ENCODE peak calls at places on chromosomes 13 and 19, in ten cellular contexts. One of them, this sample, is unnamed.

GRCh38 chr13:77298403-77298802 is 28.5 kb downstream of the MYCBP2 start:
- DNase-seq in T-helper 2 cell: no peak
- DNase-seq in hypothalamus: no peak
- DNase-seq in AG08396: no peak
- DNase-seq in HAP-1: no peak
- DNase-seq in HCEC 1CT: no peak
- DNase-seq in body of pancreas: no peak
- DNase-seq in IMR-90: no peak
- DNase-seq in non-pigmented ciliary epithelial cell: no peak
- DNase-seq in NCI-H748 treated with DMSO at 0.1 percent for 48 hours: no peak
- DNase-seq in this sample: no peak

GRCh38 chr19:4737955-4738580 is 14.4 kb upstream of the DPP9 start:
- DNase-seq in T-helper 2 cell: no peak
- DNase-seq in hypothalamus: no peak
- DNase-seq in AG08396: no peak
- DNase-seq in HAP-1: no peak
- DNase-seq in HCEC 1CT: no peak
- DNase-seq in body of pancreas: no peak
- DNase-seq in IMR-90: no peak
- DNase-seq in non-pigmented ciliary epithelial cell: no peak
- DNase-seq in NCI-H748 treated with DMSO at 0.1 percent for 48 hours: no peak
- DNase-seq in this sample: no peak

GRCh38 chr19:8361921-8362793 is 1.8 kb upstream of the ANGPTL4 start:
- DNase-seq in T-helper 2 cell: no peak
- DNase-seq in hypothalamus: peak
- DNase-seq in AG08396: peak
- DNase-seq in HAP-1: no peak
- DNase-seq in HCEC 1CT: peak
- DNase-seq in body of pancreas: peak
- DNase-seq in IMR-90: peak
- DNase-seq in non-pigmented ciliary epithelial cell: peak
- DNase-seq in NCI-H748 treated with DMSO at 0.1 percent for 48 hours: no peak
- DNase-seq in this sample: peak

GRCh38 chr19:4060621-4061177 is 6.0 kb downstream of the ZBTB7A start:
- DNase-seq in T-helper 2 cell: no peak
- DNase-seq in hypothalamus: no peak
- DNase-seq in AG08396: no peak
- DNase-seq in HAP-1: no peak
- DNase-seq in HCEC 1CT: no peak
- DNase-seq in body of pancreas: no peak
- DNase-seq in IMR-90: no peak
- DNase-seq in non-pigmented ciliary epithelial cell: no peak
- DNase-seq in NCI-H748 treated with DMSO at 0.1 percent for 48 hours: no peak
- DNase-seq in this sample: no peak

GRCh38 chr19:54606230-54606629 is 12.8 kb downstream of the LILRA1 start:
- DNase-seq in T-helper 2 cell: no peak
- DNase-seq in hypothalamus: no peak
- DNase-seq in AG08396: no peak
- DNase-seq in HAP-1: no peak
- DNase-seq in HCEC 1CT: no peak
- DNase-seq in body of pancreas: no peak
- DNase-seq in IMR-90: no peak
- DNase-seq in non-pigmented ciliary epithelial cell: no peak
- DNase-seq in NCI-H748 treated with DMSO at 0.1 percent for 48 hours: no peak
- DNase-seq in this sample: no peak

GRCh38 chr13:32537580-32538233 is 888 bp downstream of the N4BP2L2 start:
- DNase-seq in T-helper 2 cell: peak
- DNase-seq in hypothalamus: no peak
- DNase-seq in AG08396: no peak
- DNase-seq in HAP-1: no peak
- DNase-seq in HCEC 1CT: no peak
- DNase-seq in body of pancreas: peak
- DNase-seq in IMR-90: no peak
- DNase-seq in non-pigmented ciliary epithelial cell: no peak
- DNase-seq in NCI-H748 treated with DMSO at 0.1 percent for 48 hours: no peak
- DNase-seq in this sample: no peak

GRCh38 chr19:13097331-13098258 is 5.1 kb downstream of the LYL1 start:
- DNase-seq in T-helper 2 cell: no peak
- DNase-seq in hypothalamus: no peak
- DNase-seq in AG08396: no peak
- DNase-seq in HAP-1: no peak
- DNase-seq in HCEC 1CT: no peak
- DNase-seq in body of pancreas: no peak
- DNase-seq in IMR-90: no peak
- DNase-seq in non-pigmented ciliary epithelial cell: no peak
- DNase-seq in NCI-H748 treated with DMSO at 0.1 percent for 48 hours: no peak
- DNase-seq in this sample: no peak

GRCh38 chr19:3778104-3778867 is 6.3 kb upstream of the RAX2 start:
- DNase-seq in T-helper 2 cell: no peak
- DNase-seq in hypothalamus: no peak
- DNase-seq in AG08396: no peak
- DNase-seq in HAP-1: no peak
- DNase-seq in HCEC 1CT: no peak
- DNase-seq in body of pancreas: no peak
- DNase-seq in IMR-90: no peak
- DNase-seq in non-pigmented ciliary epithelial cell: no peak
- DNase-seq in NCI-H748 treated with DMSO at 0.1 percent for 48 hours: no peak
- DNase-seq in this sample: no peak

GRCh38 chr19:289651-290538 is 1.3 kb downstream of the PLPP2 start:
- DNase-seq in T-helper 2 cell: no peak
- DNase-seq in hypothalamus: no peak
- DNase-seq in AG08396: peak
- DNase-seq in HAP-1: no peak
- DNase-seq in HCEC 1CT: no peak
- DNase-seq in body of pancreas: peak
- DNase-seq in IMR-90: peak
- DNase-seq in non-pigmented ciliary epithelial cell: no peak
- DNase-seq in NCI-H748 treated with DMSO at 0.1 percent for 48 hours: peak
- DNase-seq in this sample: peak

GRCh38 chr19:43763473-43763939 is 8.7 kb upstream of the SMG9 start:
- DNase-seq in T-helper 2 cell: no peak
- DNase-seq in hypothalamus: no peak
- DNase-seq in AG08396: no peak
- DNase-seq in HAP-1: no peak
- DNase-seq in HCEC 1CT: peak
- DNase-seq in body of pancreas: no peak
- DNase-seq in IMR-90: peak
- DNase-seq in non-pigmented ciliary epithelial cell: no peak
- DNase-seq in NCI-H748 treated with DMSO at 0.1 percent for 48 hours: no peak
- DNase-seq in this sample: peak

GRCh38 chr13:110616103-110617101 is 1.1 kb downstream of the NAXD start:
- DNase-seq in T-helper 2 cell: peak
- DNase-seq in hypothalamus: no peak
- DNase-seq in AG08396: peak
- DNase-seq in HAP-1: peak
- DNase-seq in HCEC 1CT: peak
- DNase-seq in body of pancreas: peak
- DNase-seq in IMR-90: peak
- DNase-seq in non-pigmented ciliary epithelial cell: no peak
- DNase-seq in NCI-H748 treated with DMSO at 0.1 percent for 48 hours: peak
- DNase-seq in this sample: peak

GRCh38 chr19:47274891-47275865 is 493 bp downstream of the INAFM1 start:
- DNase-seq in T-helper 2 cell: no peak
- DNase-seq in hypothalamus: no peak
- DNase-seq in AG08396: no peak
- DNase-seq in HAP-1: no peak
- DNase-seq in HCEC 1CT: peak
- DNase-seq in body of pancreas: peak
- DNase-seq in IMR-90: no peak
- DNase-seq in non-pigmented ciliary epithelial cell: no peak
- DNase-seq in NCI-H748 treated with DMSO at 0.1 percent for 48 hours: no peak
- DNase-seq in this sample: no peak

GRCh38 chr13:76890036-76890435 is 3.8 kb upstream of the KCTD12 start:
- DNase-seq in T-helper 2 cell: no peak
- DNase-seq in hypothalamus: no peak
- DNase-seq in AG08396: no peak
- DNase-seq in HAP-1: no peak
- DNase-seq in HCEC 1CT: peak
- DNase-seq in body of pancreas: no peak
- DNase-seq in IMR-90: peak
- DNase-seq in non-pigmented ciliary epithelial cell: peak
- DNase-seq in NCI-H748 treated with DMSO at 0.1 percent for 48 hours: no peak
- DNase-seq in this sample: no peak

GRCh38 chr19:29645911-29646310 is 19.4 kb upstream of the PLEKHF1 start:
- DNase-seq in T-helper 2 cell: no peak
- DNase-seq in hypothalamus: no peak
- DNase-seq in AG08396: peak
- DNase-seq in HAP-1: no peak
- DNase-seq in HCEC 1CT: no peak
- DNase-seq in body of pancreas: peak
- DNase-seq in IMR-90: peak
- DNase-seq in non-pigmented ciliary epithelial cell: no peak
- DNase-seq in NCI-H748 treated with DMSO at 0.1 percent for 48 hours: no peak
- DNase-seq in this sample: no peak

GRCh38 chr19:2315818-2316353 is 7.9 kb upstream of the LINGO3 start:
- DNase-seq in T-helper 2 cell: no peak
- DNase-seq in hypothalamus: peak
- DNase-seq in AG08396: peak
- DNase-seq in HAP-1: peak
- DNase-seq in HCEC 1CT: peak
- DNase-seq in body of pancreas: peak
- DNase-seq in IMR-90: peak
- DNase-seq in non-pigmented ciliary epithelial cell: no peak
- DNase-seq in NCI-H748 treated with DMSO at 0.1 percent for 48 hours: no peak
- DNase-seq in this sample: peak

GRCh38 chr13:98279473-98280175 is 102.6 kb upstream of the RNF113B start:
- DNase-seq in T-helper 2 cell: no peak
- DNase-seq in hypothalamus: no peak
- DNase-seq in AG08396: no peak
- DNase-seq in HAP-1: no peak
- DNase-seq in HCEC 1CT: no peak
- DNase-seq in body of pancreas: no peak
- DNase-seq in IMR-90: no peak
- DNase-seq in non-pigmented ciliary epithelial cell: no peak
- DNase-seq in NCI-H748 treated with DMSO at 0.1 percent for 48 hours: no peak
- DNase-seq in this sample: peak

GRCh38 chr13:43227721-43228120 is 204.3 kb downstream of the DNAJC15 start:
- DNase-seq in T-helper 2 cell: no peak
- DNase-seq in hypothalamus: no peak
- DNase-seq in AG08396: no peak
- DNase-seq in HAP-1: no peak
- DNase-seq in HCEC 1CT: peak
- DNase-seq in body of pancreas: no peak
- DNase-seq in IMR-90: peak
- DNase-seq in non-pigmented ciliary epithelial cell: no peak
- DNase-seq in NCI-H748 treated with DMSO at 0.1 percent for 48 hours: no peak
- DNase-seq in this sample: no peak